ENCODE peak calls at places on chromosomes 5 and 9, in four cellular contexts. Q, R, B and G are unnamed samples.

GRCh38 chr5:125222597-125223240 is 476.3 kb upstream of the ZNF608 start:
- DNase-seq in R (no peak), Q (no peak), B (no peak), G (no peak)

GRCh38 chr5:81315830-81316229 is 14.4 kb downstream of the ZCCHC9 start:
- DNase-seq in Q (no peak), B (no peak), R (no peak), G (no peak)

GRCh38 chr5:142981886-142982820 is 212.0 kb downstream of the ARHGAP26 start:
- DNase-seq in R (peak), B (peak), Q (no peak), G (peak)

GRCh38 chr5:118095100-118095499 is 893.2 kb downstream of the DTWD2 start:
- DNase-seq in B (no peak), R (no peak), Q (no peak), G (no peak)

GRCh38 chr9:131274674-131275331 is 1.5 kb downstream of the FAM78A start:
- DNase-seq in R (no peak), Q (no peak), B (no peak), G (no peak)

GRCh38 chr9:17859987-17860386 is 281.1 kb downstream of the SH3GL2 start:
- DNase-seq in Q (no peak), B (no peak), R (no peak), G (no peak)

GRCh38 chr5:133746834-133747233 is 134.5 kb upstream of the FSTL4 start:
- DNase-seq in R (no peak), Q (no peak), B (no peak), G (no peak)

GRCh38 chr5:130520211-130520610 is 615.9 kb downstream of the CHSY3 start:
- DNase-seq in B (no peak), Q (no peak), R (no peak), G (no peak)

GRCh38 chr9:137466041-137466799 is 7.1 kb upstream of the NSMF start:
- DNase-seq in R (no peak), B (no peak), Q (no peak), G (no peak)

GRCh38 chr5:91077623-91078022 is 305.5 kb downstream of the ARRDC3 start:
- DNase-seq in Q (no peak), B (no peak), R (no peak), G (no peak)

GRCh38 chr9:34337404-34337803 is 8.0 kb downstream of the NUDT2 start:
- DNase-seq in R (no peak), B (no peak), Q (no peak), G (no peak)

GRCh38 chr9:104080983-104081382 is 13.1 kb upstream of the SMC2 start:
- DNase-seq in R (no peak), B (no peak), Q (no peak), G (no peak)

GRCh38 chr5:6468870-6469269 is 20.2 kb downstream of the UBE2QL1 start:
- DNase-seq in R (no peak), B (no peak), Q (no peak), G (no peak)

GRCh38 chr9:34125681-34126206 is 754 bp downstream of the DCAF12 start:
- DNase-seq in B (no peak), Q (peak), R (no peak), G (no peak)

GRCh38 chr5:135508496-135509005 is 27.2 kb downstream of the NEUROG1 start:
- DNase-seq in R (no peak), B (no peak), Q (peak), G (no peak)

GRCh38 chr5:76958976-76959767 is 6.3 kb downstream of the CRHBP start:
- DNase-seq in B (peak), R (no peak), Q (no peak), G (no peak)

GRCh38 chr5:166165600-166165999 is 2125.8 kb upstream of the WWC1 start:
- DNase-seq in B (no peak), R (no peak), Q (peak), G (no peak)

GRCh38 chr9:129416831-129417604 is 203.9 kb downstream of the C9orf50 start:
- DNase-seq in B (no peak), Q (no peak), R (no peak), G (no peak)

GRCh38 chr9:106962615-106963363 is 99.8 kb downstream of the ZNF462 start:
- DNase-seq in Q (no peak), B (no peak), R (no peak), G (no peak)

GRCh38 chr9:126694206-126695081 is 80.7 kb downstream of the LMX1B start:
- DNase-seq in B (no peak), R (no peak), Q (no peak), G (no peak)

GRCh38 chr5:14490309-14490711 is 91.3 kb upstream of the OTULINL start:
- DNase-seq in R (no peak), B (no peak), Q (no peak), G (no peak)

GRCh38 chr9:129282308-129283211 is 104.5 kb upstream of the IER5L start:
- DNase-seq in Q (no peak), R (no peak), B (no peak), G (no peak)

GRCh38 chr5:172498431-172499129 is 44.3 kb upstream of the SH3PXD2B start:
- DNase-seq in Q (no peak), B (no peak), R (no peak), G (no peak)

GRCh38 chr5:151771259-151772028 is at the start of gene G3BP1:
- DNase-seq in B (peak), Q (peak), R (peak), G (peak)

GRCh38 chr9:108549184-108549583 is 306.6 kb downstream of the ACTL7B start:
- DNase-seq in Q (no peak), R (no peak), B (no peak), G (no peak)

GRCh38 chr5:179125789-179126505 is 65.8 kb downstream of the ZNF354C start:
- DNase-seq in B (no peak), Q (no peak), R (no peak), G (no peak)

GRCh38 chr5:10275460-10275859 is 25.4 kb downstream of the CCT5 start:
- DNase-seq in R (no peak), B (no peak), Q (no peak), G (no peak)

GRCh38 chr9:37963936-37964739 is 60.2 kb upstream of the SLC25A51 start:
- DNase-seq in R (peak), B (no peak), Q (peak), G (no peak)

GRCh38 chr5:34621280-34622045 is 34.7 kb upstream of the RAI14 start:
- DNase-seq in R (no peak), B (no peak), Q (no peak), G (no peak)

GRCh38 chr5:96256795-96257470 is 176.1 kb downstream of the PCSK1 start:
- DNase-seq in B (peak), R (no peak), Q (no peak), G (peak)

GRCh38 chr9:34334337-34334824 is 5.0 kb downstream of the NUDT2 start:
- DNase-seq in B (no peak), Q (no peak), R (no peak), G (no peak)

GRCh38 chr5:139711067-139711851 is 63.1 kb downstream of the CXXC5 start:
- DNase-seq in B (peak), R (peak), Q (peak), G (peak)

GRCh38 chr9:99162759-99163364 is 57.9 kb downstream of the TGFBR1 start:
- DNase-seq in B (peak), Q (peak), R (no peak), G (peak)

GRCh38 chr5:172931001-172931536 is 28.2 kb upstream of the RPL26L1 start:
- DNase-seq in Q (no peak), B (peak), R (no peak), G (no peak)

GRCh38 chr5:79183011-79183410 is 52.9 kb upstream of the JMY start:
- DNase-seq in B (no peak), Q (no peak), R (no peak), G (no peak)

GRCh38 chr5:5467737-5468136 is 45.3 kb downstream of the ICE1 start:
- DNase-seq in R (no peak), Q (no peak), B (no peak), G (no peak)

GRCh38 chr9:113222482-113222841 is 1.1 kb downstream of the SLC31A1 start:
- DNase-seq in Q (no peak), R (no peak), B (no peak), G (no peak)

GRCh38 chr9:126491256-126491879 is 122.4 kb upstream of the LMX1B start:
- DNase-seq in R (peak), Q (peak), B (peak), G (peak)

GRCh38 chr9:127769985-127770904 is 8.2 kb downstream of the SH2D3C start:
- DNase-seq in B (no peak), Q (no peak), R (no peak), G (no peak)

GRCh38 chr5:148974638-148975330 is 88.1 kb downstream of the SH3TC2 start:
- DNase-seq in R (no peak), B (no peak), Q (no peak), G (no peak)